ENCODE peak calls at places on chromosomes 3 and 15, in four cellular contexts. One of them, this sample, is unnamed.

GRCh38 chr15:39685999-39686613 is 96.5 kb downstream of the FSIP1 start:
- DNase-seq in GM12878: no peak
- DNase-seq in K562: peak; percentile 78
- DNase-seq in SK-N-SH: peak; percentile 53
- DNase-seq in this sample: peak; percentile 30

GRCh38 chr3:132255041-132255745 is 62.0 kb upstream of the ACP3 start:
- DNase-seq in K562: no peak
- DNase-seq in GM12878: no peak
- DNase-seq in SK-N-SH: no peak
- DNase-seq in this sample: no peak

GRCh38 chr3:177810162-177810623 is 612.9 kb upstream of the TBL1XR1 start:
- DNase-seq in GM12878: no peak
- DNase-seq in SK-N-SH: no peak
- DNase-seq in K562: no peak
- DNase-seq in this sample: no peak

GRCh38 chr3:35448121-35448520 is 191.2 kb upstream of the ARPP21 start:
- DNase-seq in GM12878: no peak
- DNase-seq in K562: no peak
- DNase-seq in SK-N-SH: no peak
- DNase-seq in this sample: no peak

GRCh38 chr3:79491029-79491634 is 276.7 kb downstream of the ROBO1 start:
- DNase-seq in K562: no peak
- DNase-seq in GM12878: no peak
- DNase-seq in SK-N-SH: no peak
- DNase-seq in this sample: no peak

GRCh38 chr3:150342951-150343468 is 65.1 kb upstream of the TSC22D2 start:
- DNase-seq in GM12878: no peak
- DNase-seq in K562: no peak
- DNase-seq in SK-N-SH: no peak
- DNase-seq in this sample: no peak

GRCh38 chr3:38834110-38834509 is 18.1 kb upstream of the SCN10A start:
- DNase-seq in K562: peak; percentile 67
- DNase-seq in SK-N-SH: no peak
- DNase-seq in GM12878: no peak
- DNase-seq in this sample: peak; percentile 53

GRCh38 chr3:175266478-175266877 is 407.3 kb downstream of the NAALADL2 start:
- DNase-seq in GM12878: no peak
- DNase-seq in K562: no peak
- DNase-seq in SK-N-SH: no peak
- DNase-seq in this sample: no peak

GRCh38 chr15:36529296-36530011 is 50.0 kb upstream of the CDIN1 start:
- DNase-seq in GM12878: peak; percentile 31
- DNase-seq in K562: no peak
- DNase-seq in SK-N-SH: no peak
- DNase-seq in this sample: no peak

GRCh38 chr15:23422946-23423708 is 23.9 kb downstream of the GOLGA6L2 start:
- DNase-seq in GM12878: no peak
- DNase-seq in SK-N-SH: no peak
- DNase-seq in K562: no peak
- DNase-seq in this sample: no peak

GRCh38 chr15:23420806-23421575 is 26.1 kb downstream of the GOLGA6L2 start:
- DNase-seq in K562: no peak
- DNase-seq in SK-N-SH: no peak
- DNase-seq in GM12878: no peak
- DNase-seq in this sample: no peak

GRCh38 chr15:23422099-23422945 is 24.7 kb downstream of the GOLGA6L2 start:
- DNase-seq in SK-N-SH: no peak
- DNase-seq in K562: no peak
- DNase-seq in GM12878: no peak
- DNase-seq in this sample: no peak

DNA sequence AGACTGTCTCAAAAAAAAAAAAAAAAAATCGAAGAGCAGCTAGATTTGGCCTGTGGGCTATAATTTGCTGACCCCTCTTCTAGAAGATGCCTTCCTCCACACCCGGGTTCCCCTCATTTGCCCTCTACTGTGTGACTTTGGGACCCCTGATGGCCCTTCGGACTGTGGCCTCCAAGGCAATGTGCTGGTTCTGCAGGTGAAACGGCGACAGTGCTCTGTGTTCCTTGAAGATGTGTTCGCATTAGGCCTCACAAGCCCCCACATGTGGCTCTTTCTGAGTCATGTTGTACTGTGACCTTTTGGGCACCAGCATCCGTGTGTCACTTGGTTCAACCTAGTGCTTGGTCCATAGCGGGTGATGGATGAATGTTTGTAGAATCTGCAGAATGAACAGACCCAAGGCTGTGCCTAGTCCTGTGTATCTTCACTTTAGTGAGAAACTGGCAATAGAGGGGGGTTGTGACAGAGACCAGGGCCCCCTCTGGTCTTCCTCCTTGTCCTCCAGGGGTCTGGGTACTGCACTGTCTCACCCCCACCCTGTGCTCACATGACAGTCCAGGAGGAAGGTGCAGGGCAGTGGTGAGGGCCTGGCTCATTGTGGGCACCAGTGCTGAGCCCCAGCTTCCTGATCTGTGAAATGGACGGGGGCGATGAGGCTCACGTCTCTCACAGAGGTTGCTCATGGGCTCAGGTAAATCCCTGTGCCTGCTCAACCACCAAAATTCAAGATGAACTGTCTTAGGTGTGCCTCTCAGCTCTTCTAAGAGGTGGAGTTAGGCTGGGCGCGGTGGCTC is 22.7 kb downstream of the GOLGA6L2 start:
- DNase-seq in GM12878: no peak
- DNase-seq in K562: no peak
- DNase-seq in SK-N-SH: no peak
- DNase-seq in this sample: no peak
- TF ChIP-seq USF1 in GM12878: no peak
- TF ChIP-seq USF1 in K562: no peak
- TF ChIP-seq USF1 in SK-N-SH: no peak
- TF ChIP-seq USF1 in this sample: no peak

DNA sequence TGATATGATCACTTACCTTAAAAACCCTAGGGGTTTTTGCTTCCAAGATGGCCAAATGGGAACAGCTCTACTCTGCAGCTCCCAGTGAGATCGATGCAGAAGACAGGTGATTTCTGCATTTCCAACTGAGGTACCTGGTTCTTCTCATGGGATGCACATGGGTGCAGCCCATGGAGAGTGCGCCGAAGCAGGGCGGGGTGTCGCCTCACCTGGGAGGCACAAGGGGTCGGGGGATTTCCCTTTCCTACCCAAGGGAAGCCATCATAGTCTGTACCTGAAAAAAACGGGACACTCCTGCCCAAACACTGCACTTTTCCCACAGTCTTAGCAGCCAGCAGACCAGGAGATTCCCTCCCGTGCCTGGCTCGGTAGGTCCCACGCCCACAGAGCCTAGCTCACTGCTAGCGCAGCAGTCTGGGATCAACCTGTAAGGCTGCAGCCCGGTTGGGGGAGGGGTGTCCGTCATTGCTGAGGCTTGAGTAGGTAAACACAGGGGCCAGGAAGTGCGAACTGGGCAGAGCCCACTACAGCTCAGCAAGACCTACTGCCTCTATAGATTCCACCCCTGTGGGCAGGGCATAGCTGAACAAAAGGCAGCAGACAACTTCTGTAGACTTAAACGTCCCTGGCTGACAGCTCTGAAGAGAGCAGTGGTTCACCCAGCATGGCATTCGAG is 78.6 kb downstream of the CTNNB1 start:
- DNase-seq in GM12878: no peak
- DNase-seq in SK-N-SH: no peak
- DNase-seq in K562: no peak
- DNase-seq in this sample: peak; percentile 68
- TF ChIP-seq MAX in GM12878: no peak
- TF ChIP-seq MAX in SK-N-SH: no peak
- TF ChIP-seq MAX in K562: no peak
- TF ChIP-seq MAX in this sample: no peak

DNA sequence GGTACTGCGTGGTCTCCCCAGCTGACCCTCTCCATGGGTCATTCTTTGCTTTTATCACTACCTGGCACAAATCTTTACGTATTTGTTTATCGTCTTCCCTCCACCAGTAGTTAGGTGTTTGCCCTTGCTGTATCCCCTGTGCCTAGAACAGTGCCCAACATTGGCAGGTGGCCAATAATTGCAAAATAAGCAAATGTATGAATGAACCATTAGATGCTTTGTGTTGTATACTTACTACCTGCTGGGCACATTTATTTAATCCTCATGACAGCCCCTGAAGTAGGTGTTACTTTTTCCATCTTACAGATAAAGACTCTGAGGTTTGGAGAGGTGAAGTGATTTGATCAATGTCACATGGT is 1.9 kb upstream of the TWF2 start:
- DNase-seq in GM12878: no peak
- DNase-seq in K562: no peak
- DNase-seq in SK-N-SH: no peak
- DNase-seq in this sample: no peak
- TF ChIP-seq USF1 in GM12878: no peak
- TF ChIP-seq USF1 in K562: no peak
- TF ChIP-seq USF1 in SK-N-SH: no peak
- TF ChIP-seq USF1 in this sample: no peak

DNA sequence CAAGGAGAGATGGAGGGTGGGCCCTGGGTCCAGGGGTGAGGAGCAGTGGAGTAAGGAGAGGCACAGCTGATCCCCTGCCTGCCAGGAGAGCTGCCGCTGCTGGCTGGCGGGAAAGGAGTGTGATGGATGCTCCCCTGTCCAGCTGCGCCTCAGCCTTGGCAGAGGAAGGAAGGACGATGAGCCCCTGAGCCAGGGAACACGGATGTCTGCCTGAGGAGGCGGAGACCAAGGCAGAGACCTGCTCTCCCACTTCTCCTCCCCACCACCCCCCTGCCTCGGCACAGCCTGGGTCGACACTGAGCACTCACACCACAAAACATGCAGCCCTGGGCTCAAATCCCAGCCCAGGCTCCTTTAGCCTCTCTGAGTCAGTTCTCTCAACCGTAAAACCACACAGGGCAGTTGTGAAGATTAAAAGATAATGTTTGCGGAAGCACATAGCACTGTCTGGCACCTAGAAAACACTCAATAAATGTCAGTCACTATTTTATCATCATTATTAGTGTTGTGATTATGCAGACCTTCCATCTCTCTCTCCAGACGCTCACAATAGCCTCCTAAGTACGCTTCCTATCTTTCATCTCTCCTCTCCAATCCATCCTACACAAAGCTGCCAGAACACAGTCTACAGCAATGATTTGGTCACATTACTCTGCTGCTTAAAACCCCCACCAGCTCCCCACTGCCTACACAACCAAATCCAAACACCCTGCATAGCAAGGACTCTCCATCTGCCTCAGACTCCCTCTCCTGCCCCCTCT is 52.2 kb downstream of the SEMA5B start:
- DNase-seq in K562: no peak
- DNase-seq in SK-N-SH: peak; percentile 78
- DNase-seq in GM12878: no peak
- DNase-seq in this sample: peak; percentile 30
- TF ChIP-seq MAX in K562: no peak
- TF ChIP-seq MAX in SK-N-SH: peak; percentile 57
- TF ChIP-seq MAX in GM12878: no peak
- TF ChIP-seq MAX in this sample: no peak

GRCh38 chr3:156311930-156312329 is 191.6 kb downstream of the KCNAB1 start:
- DNase-seq in SK-N-SH: no peak
- DNase-seq in GM12878: no peak
- DNase-seq in K562: no peak
- DNase-seq in this sample: no peak

GRCh38 chr3:156305672-156306071 is 185.3 kb downstream of the KCNAB1 start:
- DNase-seq in GM12878: no peak
- DNase-seq in SK-N-SH: no peak
- DNase-seq in K562: no peak
- DNase-seq in this sample: no peak

GRCh38 chr3:156304406-156304805 is 184.0 kb downstream of the KCNAB1 start:
- DNase-seq in K562: no peak
- DNase-seq in GM12878: no peak
- DNase-seq in SK-N-SH: no peak
- DNase-seq in this sample: no peak

GRCh38 chr3:156311431-156311830 is 191.1 kb downstream of the KCNAB1 start:
- DNase-seq in SK-N-SH: no peak
- DNase-seq in K562: no peak
- DNase-seq in GM12878: no peak
- DNase-seq in this sample: peak; percentile 16

DNA sequence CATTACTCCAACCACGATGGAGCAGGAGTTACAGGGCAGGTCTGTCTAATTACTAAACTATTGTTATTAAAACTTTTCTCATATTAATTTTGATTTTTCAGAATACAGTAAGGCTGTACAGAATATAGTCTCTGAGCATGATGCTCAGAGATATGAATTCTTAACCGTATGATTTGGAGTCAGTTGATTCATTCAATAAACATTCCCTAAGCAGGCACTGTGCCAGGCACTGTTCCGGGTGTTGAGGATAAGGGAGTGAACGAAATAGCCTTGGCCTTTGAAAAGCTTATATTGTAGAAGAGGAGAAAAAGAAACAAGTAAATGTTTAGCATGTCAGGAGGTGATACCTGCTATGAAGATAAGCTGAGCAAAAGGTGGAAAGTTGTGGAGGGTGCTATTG is 187.3 kb downstream of the KCNAB1 start:
- DNase-seq in K562: no peak
- DNase-seq in SK-N-SH: no peak
- DNase-seq in GM12878: no peak
- DNase-seq in this sample: no peak
- TF ChIP-seq USF1 in K562: no peak
- TF ChIP-seq USF1 in SK-N-SH: no peak
- TF ChIP-seq USF1 in GM12878: no peak
- TF ChIP-seq USF1 in this sample: no peak

This sample was measured in WTC11.